ENCODE peak calls at places on chromosomes 3 and 15, in five cellular contexts. G, E, B, Z and M are unnamed samples.
A peak's percentile ranks its signal among the peaks of the same experiment; 100 is the strongest.

GRCh38 chr3:126461450-126462070 is 14.1 kb downstream of the ZXDC start:
- DNase-seq in G (no peak), E (no peak), B (peak; percentile 35), Z (no peak), M (no peak)

GRCh38 chr3:58526124-58526957 is 10.6 kb downstream of the ACOX2 start:
- DNase-seq in G (no peak), E (no peak), B (no peak), Z (peak; percentile 94), M (no peak)

GRCh38 chr3:57354768-57355167 is 62.3 kb upstream of the ASB14 start:
- DNase-seq in G (no peak), E (no peak), B (no peak), Z (no peak), M (no peak)

GRCh38 chr3:57227930-57228733 is 603 bp downstream of the APPL1 start:
- DNase-seq in G (peak; percentile 20), E (peak; percentile 10), B (peak; percentile 71), Z (peak; percentile 54), M (peak; percentile 5)

GRCh38 chr3:126546013-126546412 is 12.7 kb downstream of the C3orf22 start:
- DNase-seq in G (peak; percentile 5), E (no peak), B (peak; percentile 19), Z (no peak), M (no peak)

GRCh38 chr3:24154751-24155150 is 209.7 kb downstream of the NR1D2 start:
- DNase-seq in G (no peak), E (no peak), B (no peak), Z (no peak), M (no peak)

GRCh38 chr3:180059351-180059750 is 22.6 kb upstream of the PEX5L start:
- DNase-seq in G (no peak), E (no peak), B (no peak), Z (no peak), M (no peak)

GRCh38 chr15:99437315-99438221 is 128.2 kb upstream of the MEF2A start:
- DNase-seq in G (peak; percentile 6), E (no peak), B (peak; percentile 46), Z (no peak), M (no peak)

GRCh38 chr15:90178468-90179435 is 22.4 kb upstream of the SEMA4B start:
- DNase-seq in G (no peak), E (no peak), B (no peak), Z (no peak), M (no peak)

GRCh38 chr3:97823081-97823480 is 1.3 kb downstream of the CRYBG3 start:
- DNase-seq in G (no peak), E (no peak), B (no peak), Z (peak; percentile 3), M (no peak)

GRCh38 chr15:72306211-72306785 is 13.7 kb downstream of the CELF6 start:
- DNase-seq in G (no peak), E (no peak), B (peak; percentile 42), Z (no peak), M (no peak)

GRCh38 chr3:134985841-134986520 is 190.9 kb downstream of the EPHB1 start:
- DNase-seq in G (no peak), E (no peak), B (no peak), Z (no peak), M (no peak)

GRCh38 chr3:56260262-56260661 is 208.0 kb downstream of the ERC2 start:
- DNase-seq in G (no peak), E (no peak), B (no peak), Z (no peak), M (no peak)

GRCh38 chr3:194312743-194313281 is 38.3 kb downstream of the CPN2 start:
- DNase-seq in G (no peak), E (no peak), B (peak; percentile 79), Z (no peak), M (no peak)

GRCh38 chr15:68620721-68621528 is 42.1 kb downstream of the CORO2B start:
- DNase-seq in G (no peak), E (no peak), B (peak; percentile 96), Z (peak; percentile 89), M (no peak)

GRCh38 chr15:99202176-99202552 is 47.2 kb downstream of the TTC23 start:
- DNase-seq in G (no peak), E (no peak), B (no peak), Z (no peak), M (no peak)